ENCODE peak calls at places on chromosomes 2 and 18, in six cellular contexts. S, M, J, F, C and T are unnamed samples.

GRCh38 chr2:42268528-42269151 is 92.4 kb downstream of the COX7A2L start:
- DNase-seq in S (no peak), M (peak; percentile 10), J (no peak), F (no peak), C (no peak), T (no peak)

GRCh38 chr18:51666717-51667320 is 469.3 kb upstream of the MEX3C start:
- DNase-seq in S (no peak), M (peak; percentile 68), J (no peak), F (no peak), C (no peak), T (no peak)

GRCh38 chr2:23566236-23567142 is 181.5 kb downstream of the KLHL29 start:
- DNase-seq in S (peak; percentile 63), M (peak; percentile 24), J (no peak), F (no peak), C (no peak), T (peak; percentile 49)

GRCh38 chr2:56130463-56131070 is 53.2 kb upstream of the CCDC85A start:
- DNase-seq in S (no peak), M (peak; percentile 78), J (no peak), F (no peak), C (no peak), T (peak; percentile 46)

GRCh38 chr18:9017170-9017899 is 85.2 kb upstream of the NDUFV2 start:
- DNase-seq in S (peak; percentile 79), M (peak; percentile 88), J (peak; percentile 69), F (peak; percentile 71), C (peak; percentile 68), T (peak; percentile 96)

GRCh38 chr2:45102141-45102540 is 92.9 kb upstream of the SIX2 start:
- DNase-seq in S (no peak), M (no peak), J (peak; percentile 37), F (no peak), C (no peak), T (no peak)

GRCh38 chr2:112644155-112644932 is 1.4 kb upstream of the SLC20A1 start:
- DNase-seq in S (no peak), M (peak; percentile 40), J (no peak), F (no peak), C (no peak), T (no peak)

GRCh38 chr2:178865999-178866398 is 58.8 kb upstream of the TTN start:
- DNase-seq in S (no peak), M (no peak), J (no peak), F (no peak), C (no peak), T (no peak)

GRCh38 chr2:112157472-112157871 is 19.3 kb downstream of the FBLN7 start:
- DNase-seq in S (no peak), M (no peak), J (no peak), F (no peak), C (no peak), T (peak; percentile 72)

GRCh38 chr2:42390401-42390969 is 29.5 kb upstream of the COX7A2L start:
- DNase-seq in S (no peak), M (no peak), J (no peak), F (no peak), C (no peak), T (no peak)

GRCh38 chr2:101111917-101112771 is 39.0 kb downstream of the TBC1D8 start:
- DNase-seq in S (no peak), M (peak; percentile 48), J (peak; percentile 62), F (no peak), C (no peak), T (peak; percentile 29)

GRCh38 chr2:119429225-119430000 is 2.2 kb upstream of the TMEM37 start:
- DNase-seq in S (no peak), M (peak; percentile 60), J (no peak), F (no peak), C (no peak), T (peak; percentile 28)

GRCh38 chr18:2948038-2948437 is 64.9 kb downstream of the LPIN2 start:
- DNase-seq in S (no peak), M (peak; percentile 81), J (no peak), F (no peak), C (no peak), T (peak; percentile 20)

GRCh38 chr2:239156516-239157265 is 244.1 kb downstream of the HDAC4 start:
- DNase-seq in S (no peak), M (no peak), J (no peak), F (peak; percentile 10), C (peak; percentile 49), T (no peak)

GRCh38 chr2:173999272-173999671 is 34.1 kb upstream of the SP3 start:
- DNase-seq in S (no peak), M (no peak), J (no peak), F (peak; percentile 57), C (no peak), T (no peak)

GRCh38 chr2:38095655-38095995 is 19.7 kb upstream of the CYP1B1 start:
- DNase-seq in S (no peak), M (no peak), J (no peak), F (no peak), C (no peak), T (no peak)

GRCh38 chr2:102057502-102058292 is 65.9 kb downstream of the IL1R2 start:
- DNase-seq in S (no peak), M (no peak), J (no peak), F (no peak), C (no peak), T (no peak)

GRCh38 chr2:234914371-234915154 is 37.3 kb upstream of the SH3BP4 start:
- DNase-seq in S (no peak), M (no peak), J (no peak), F (no peak), C (no peak), T (no peak)

GRCh38 chr2:234913208-234913626 is 38.6 kb upstream of the SH3BP4 start:
- DNase-seq in S (no peak), M (no peak), J (peak; percentile 11), F (no peak), C (no peak), T (no peak)

GRCh38 chr2:234917245-234917975 is 34.4 kb upstream of the SH3BP4 start:
- DNase-seq in S (no peak), M (peak; percentile 39), J (no peak), F (no peak), C (no peak), T (no peak)

GRCh38 chr2:234919711-234920110 is 32.1 kb upstream of the SH3BP4 start:
- DNase-seq in S (no peak), M (no peak), J (no peak), F (no peak), C (no peak), T (no peak)

GRCh38 chr2:234916674-234917073 is 35.1 kb upstream of the SH3BP4 start:
- DNase-seq in S (no peak), M (no peak), J (no peak), F (no peak), C (no peak), T (no peak)
- TF ChIP-seq CTCF in S (no peak), M (no peak), J (no peak), F (no peak), C (no peak), T (no peak)

DNA sequence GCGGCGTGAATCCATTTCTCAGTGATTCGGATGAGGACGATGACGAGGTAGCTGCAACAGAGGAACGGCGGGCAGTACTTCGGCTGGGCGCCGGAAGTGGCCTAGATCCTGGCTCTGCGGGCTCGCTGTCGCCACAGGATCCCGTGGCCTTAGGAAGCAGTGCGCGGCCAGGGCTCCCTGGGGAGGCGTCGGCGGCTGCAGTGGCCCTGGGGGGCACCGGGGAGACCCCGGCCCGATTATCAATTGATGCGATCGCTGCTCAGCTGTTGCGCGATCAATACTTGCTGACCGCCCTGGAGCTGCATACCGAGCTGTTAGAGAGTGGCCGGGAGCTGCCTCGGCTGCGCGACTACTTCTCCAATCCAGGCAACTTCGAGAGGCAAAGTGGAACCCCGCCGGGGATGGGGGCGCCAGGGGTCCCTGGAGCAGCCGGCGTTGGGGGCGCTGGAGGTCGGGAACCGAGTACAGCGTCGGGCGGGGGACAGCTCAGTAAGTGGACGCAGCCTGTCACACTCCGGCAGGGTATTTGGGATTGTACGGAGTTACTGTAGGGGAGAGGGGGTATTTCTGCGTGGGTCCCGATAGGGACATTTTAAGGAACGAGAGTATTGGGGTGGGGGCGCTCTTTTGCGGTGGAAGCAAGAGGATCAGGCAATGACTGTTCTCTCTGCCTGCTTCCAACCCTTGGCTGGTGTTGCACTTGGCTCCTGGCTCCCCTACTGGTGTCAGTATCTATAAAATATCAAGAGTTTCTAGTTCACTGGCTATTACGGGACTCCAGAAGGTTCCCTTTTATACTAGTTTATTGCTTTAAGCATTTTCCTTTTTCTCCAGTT is 706 bp downstream of the RELCH start:
- DNase-seq in S (peak; percentile 12), M (no peak), J (no peak), F (peak; percentile 21), C (peak; percentile 71), T (peak; percentile 72)
- TF ChIP-seq CTCF in S (no peak), M (peak; percentile 24), J (peak; percentile 25), F (no peak), C (no peak), T (peak; percentile 9)

DNA sequence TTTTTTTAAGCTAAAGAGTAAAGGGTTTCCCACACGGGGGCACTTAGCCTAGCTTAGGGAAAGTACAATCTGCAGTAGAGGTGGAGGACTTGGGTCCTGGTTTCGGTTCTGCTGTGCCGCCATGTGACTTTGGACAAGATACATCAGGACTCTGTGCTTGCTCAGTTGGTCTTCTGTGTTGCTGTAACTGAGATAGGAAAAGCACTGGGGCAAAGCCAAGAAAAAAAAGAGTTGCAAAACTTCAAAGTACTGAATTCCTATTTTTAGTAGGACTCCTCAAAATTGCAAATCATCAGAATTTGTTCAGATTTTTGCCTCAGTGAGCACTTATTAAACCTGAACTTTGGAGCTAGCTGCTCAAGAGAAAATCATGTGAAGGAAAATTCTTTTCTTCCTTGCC is 96.3 kb upstream of the STON1 start:
- DNase-seq in S (no peak), M (peak; percentile 47), J (no peak), F (peak; percentile 53), C (no peak), T (no peak)
- TF ChIP-seq CTCF in S (no peak), M (no peak), J (no peak), F (no peak), C (no peak), T (no peak)

GRCh38 chr18:45722899-45723298 is 1.1 kb upstream of the SLC14A1 start:
- DNase-seq in S (peak; percentile 77), M (peak; percentile 70), J (no peak), F (peak; percentile 62), C (peak; percentile 87), T (peak; percentile 76)
- TF ChIP-seq CTCF in S (peak; percentile 64), M (peak; percentile 83), J (peak; percentile 87), F (peak; percentile 54), C (peak; percentile 66), T (peak; percentile 84)